ENCODE peak calls at places on chromosomes 16 and 17, in seven cellular contexts. A is AML-193; N is activated CD4-positive, alpha-beta T cell treated with anti-CD3 and anti-CD28 coated beads, Interleukin-2, amount 50 U/mL, for 1 hour; G is head of caudate nucleus; K is A172; L is EL; U is fibroblast of lung. C is an unnamed sample.

GRCh38 chr17:76153640-76154039 is 12.6 kb upstream of the FOXJ1 start:
- DNase-seq in A (no peak), N (no peak), G (no peak), K (no peak), L (peak), U (peak), C (no peak)

GRCh38 chr16:82993874-82994375 is 367.2 kb downstream of the CDH13 start:
- DNase-seq in A (no peak), N (no peak), G (no peak), K (no peak), L (no peak), U (no peak), C (no peak)

GRCh38 chr16:57601801-57602478 is 26.5 kb upstream of the ADGRG1 start:
- DNase-seq in A (no peak), N (peak), G (no peak), K (peak), L (no peak), U (no peak), C (no peak)

GRCh38 chr16:79089735-79090284 is 510.7 kb downstream of the MAF start:
- DNase-seq in A (peak), N (no peak), G (peak), K (no peak), L (no peak), U (no peak), C (no peak)

GRCh38 chr17:56785997-56786680 is 47.6 kb downstream of the C17orf67 start:
- DNase-seq in A (no peak), N (no peak), G (no peak), K (no peak), L (no peak), U (no peak), C (no peak)

GRCh38 chr17:40551874-40552768 is 13.2 kb downstream of the CCR7 start:
- DNase-seq in A (no peak), N (peak), G (peak), K (no peak), L (peak), U (peak), C (no peak)

GRCh38 chr16:77991701-77992100 is 30.6 kb upstream of the CLEC3A start:
- DNase-seq in A (no peak), N (no peak), G (no peak), K (no peak), L (no peak), U (no peak), C (no peak)

GRCh38 chr16:54073356-54073755 is 213.2 kb downstream of the IRX3 start:
- DNase-seq in A (no peak), N (no peak), G (no peak), K (no peak), L (no peak), U (no peak), C (no peak)

GRCh38 chr17:75242461-75243042 is 18.9 kb downstream of the GGA3 start:
- DNase-seq in A (no peak), N (peak), G (no peak), K (no peak), L (no peak), U (no peak), C (peak)

GRCh38 chr17:53806473-53806872 is 16.3 kb upstream of the KIF2B start:
- DNase-seq in A (no peak), N (no peak), G (no peak), K (no peak), L (no peak), U (no peak), C (no peak)

GRCh38 chr17:27940503-27940902 is 47.3 kb upstream of the LYRM9 start:
- DNase-seq in A (no peak), N (no peak), G (no peak), K (no peak), L (no peak), U (no peak), C (no peak)